ENCODE peak calls at places on chromosomes 2 and 18, in four cellular contexts. T is GM12878, Q is K562, K is SK-N-SH. W is an unnamed sample.

GRCh38 chr2:120110507-120110906 is 97.6 kb downstream of the EPB41L5 start:
- DNase-seq in T (no peak), Q (no peak), K (no peak), W (no peak)

GRCh38 chr2:157127249-157128012 is 130.1 kb upstream of the GALNT5 start:
- DNase-seq in T (no peak), Q (no peak), K (no peak), W (no peak)

GRCh38 chr18:26091047-26091630 is 726 bp upstream of the SS18 start:
- DNase-seq in T (peak; percentile 51), Q (peak; percentile 52), K (no peak), W (peak; percentile 42)

GRCh38 chr18:69757733-69758132 is 189.9 kb downstream of the CD226 start:
- DNase-seq in T (no peak), Q (no peak), K (no peak), W (no peak)

GRCh38 chr18:79526468-79527460 is 131.0 kb downstream of the NFATC1 start:
- DNase-seq in T (no peak), Q (peak; percentile 20), K (no peak), W (no peak)

GRCh38 chr18:7856733-7857132 is 289.6 kb downstream of the PTPRM start:
- DNase-seq in T (no peak), Q (no peak), K (no peak), W (no peak)

GRCh38 chr18:37486848-37487247 is 78.8 kb downstream of the CELF4 start:
- DNase-seq in T (no peak), Q (no peak), K (no peak), W (no peak)

GRCh38 chr2:133377021-133377481 is 191.2 kb downstream of the NCKAP5 start:
- DNase-seq in T (no peak), Q (no peak), K (no peak), W (no peak)

GRCh38 chr2:235793163-235793752 is 299.4 kb downstream of the AGAP1 start:
- DNase-seq in T (no peak), Q (no peak), K (peak; percentile 37), W (peak; percentile 60)

GRCh38 chr18:37390687-37391086 is 174.9 kb downstream of the CELF4 start:
- DNase-seq in T (no peak), Q (no peak), K (no peak), W (no peak)

GRCh38 chr2:88545118-88545517 is 82.1 kb downstream of the EIF2AK3 start:
- DNase-seq in T (no peak), Q (peak; percentile 81), K (peak; percentile 59), W (peak; percentile 54)

GRCh38 chr2:104375206-104375605 is 478.7 kb upstream of the POU3F3 start:
- DNase-seq in T (no peak), Q (no peak), K (no peak), W (no peak)

GRCh38 chr2:238439912-238440311 is 13.2 kb downstream of the ASB1 start:
- DNase-seq in T (no peak), Q (no peak), K (no peak), W (no peak)

GRCh38 chr2:54634564-54635511 is 88.6 kb upstream of the EML6 start:
- DNase-seq in T (peak; percentile 93), Q (no peak), K (no peak), W (no peak)

GRCh38 chr18:79948719-79949411 is 2.6 kb downstream of the SLC66A2 start:
- DNase-seq in T (no peak), Q (no peak), K (no peak), W (no peak)

GRCh38 chr2:31134450-31134849 is 3.8 kb downstream of the GALNT14 start:
- DNase-seq in T (no peak), Q (no peak), K (no peak), W (no peak)

GRCh38 chr2:221283896-221284295 is 288.2 kb downstream of the EPHA4 start:
- DNase-seq in T (no peak), Q (no peak), K (no peak), W (no peak)
- TF ChIP-seq MAX in T (no peak), Q (no peak), K (no peak), W (no peak)

GRCh38 chr2:233084488-233084887 is 24.3 kb downstream of the INPP5D start:
- DNase-seq in T (peak; percentile 78), Q (no peak), K (no peak), W (no peak)

GRCh38 chr2:233083782-233084181 is 23.6 kb downstream of the INPP5D start:
- DNase-seq in T (no peak), Q (no peak), K (no peak), W (no peak)

GRCh38 chr2:233081731-233082221 is 21.6 kb downstream of the INPP5D start:
- DNase-seq in T (no peak), Q (no peak), K (no peak), W (no peak)

GRCh38 chr2:233082222-233082933 is 22.2 kb downstream of the INPP5D start:
- DNase-seq in T (peak; percentile 95), Q (no peak), K (no peak), W (no peak)

DNA sequence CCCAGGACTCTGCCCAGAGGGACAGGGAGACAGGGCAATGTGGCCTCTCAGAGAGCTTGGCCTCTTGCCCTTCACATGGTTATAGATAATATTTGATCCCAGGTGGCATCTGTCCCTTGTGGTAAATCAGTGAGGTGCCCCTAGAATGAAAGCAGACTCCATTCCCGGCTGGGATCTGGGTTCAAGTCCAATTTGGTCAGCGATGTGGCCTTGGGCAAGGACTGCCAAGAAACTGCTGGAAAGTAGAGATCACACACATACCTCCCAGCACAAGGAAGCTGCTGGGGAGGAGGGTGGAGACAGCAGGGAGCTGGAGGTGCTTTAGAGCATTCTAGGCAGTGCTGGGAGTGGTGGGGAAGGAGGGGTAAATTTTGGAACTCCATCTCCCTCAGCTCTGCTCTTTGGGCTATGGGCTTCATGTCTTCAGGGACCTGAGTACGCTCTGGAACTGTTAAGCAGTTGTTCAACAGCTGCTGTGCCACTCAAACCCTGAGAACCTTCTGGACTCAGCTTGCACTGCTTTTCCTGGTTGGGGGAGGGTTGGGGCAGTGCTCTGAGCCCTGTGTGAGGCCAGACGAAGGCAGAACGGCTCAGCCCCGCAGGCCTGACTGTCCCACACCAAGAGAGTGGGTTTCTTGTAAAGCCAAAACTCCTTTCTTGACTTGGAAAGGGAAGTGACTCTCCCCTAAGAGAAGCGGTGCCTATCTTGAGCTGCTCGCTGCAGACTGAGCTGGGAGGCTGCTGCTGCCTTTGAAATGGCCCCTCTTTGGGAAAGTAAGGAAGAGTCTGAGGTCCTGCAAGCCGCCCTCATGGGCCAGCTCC is 23.0 kb downstream of the INPP5D start:
- DNase-seq in T (no peak), Q (no peak), K (no peak), W (no peak)
- TF ChIP-seq USF1 in T (no peak), Q (no peak), K (no peak), W (no peak)

DNA sequence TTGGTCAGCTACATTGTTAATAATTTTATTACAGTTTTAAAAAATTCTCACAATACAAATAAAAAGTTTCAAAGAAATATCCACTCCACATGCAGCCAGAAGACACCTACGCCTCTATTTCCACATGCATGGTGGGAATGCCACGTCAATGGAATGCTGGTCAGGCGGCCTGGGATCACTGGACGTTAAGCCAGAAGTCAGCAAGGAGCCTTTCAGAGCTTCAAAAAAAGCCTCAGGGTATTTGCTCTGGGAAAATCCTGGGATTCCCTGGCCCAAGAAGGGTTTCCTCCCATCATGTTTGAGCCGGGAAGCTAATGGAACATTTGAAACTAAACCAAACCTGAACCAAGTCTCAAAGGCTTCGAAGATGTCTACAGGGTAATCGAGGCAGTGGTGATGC is 241.9 kb upstream of the PXDN start:
- DNase-seq in T (no peak), Q (no peak), K (no peak), W (no peak)
- TF ChIP-seq MAX in T (no peak), Q (no peak), K (no peak), W (no peak)

DNA sequence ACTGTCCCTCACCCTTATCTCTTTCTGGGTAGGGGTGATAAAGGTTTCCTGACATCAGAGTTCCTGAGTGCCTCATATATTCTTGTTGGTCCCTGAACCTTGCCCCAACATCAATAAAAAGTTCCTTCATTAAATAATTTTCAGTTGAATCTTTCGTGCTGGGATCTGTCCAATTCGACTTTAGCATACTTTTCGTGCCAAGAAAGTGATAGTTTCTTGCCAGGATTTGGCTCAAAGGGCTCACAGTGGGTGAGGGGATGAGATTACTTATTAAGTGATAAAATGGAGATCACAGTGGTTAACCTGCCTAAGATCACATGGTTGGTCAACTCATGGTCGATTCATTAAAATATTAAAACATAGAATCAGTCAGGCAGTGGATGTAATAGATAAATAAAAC is 93.8 kb upstream of the SLC8A1 start:
- DNase-seq in T (no peak), Q (no peak), K (no peak), W (no peak)
- TF ChIP-seq USF1 in T (no peak), Q (no peak), K (no peak), W (no peak)